ENCODE peak calls at places on chromosomes 5 and 9, in six cellular contexts. One of them, this sample, is unnamed.
A peak's percentile ranks its signal among the peaks of the same experiment; 100 is the strongest.

GRCh38 chr5:171957591-171958251 is 48.7 kb downstream of the FBXW11 start:
- DNase-seq in OCI-M1: no peak
- DNase-seq in effector CD8-positive, alpha-beta T cell: no peak
- DNase-seq in HEK293T: no peak
- DNase-seq in hypothalamus: no peak
- DNase-seq in HFFc6: no peak
- DNase-seq in this sample: no peak

GRCh38 chr5:71666321-71666720 is 52.8 kb upstream of the CARTPT start:
- DNase-seq in OCI-M1: no peak
- DNase-seq in effector CD8-positive, alpha-beta T cell: no peak
- DNase-seq in HEK293T: no peak
- DNase-seq in hypothalamus: no peak
- DNase-seq in HFFc6: no peak
- DNase-seq in this sample: no peak

GRCh38 chr9:133474853-133475252 is 4.0 kb downstream of the SLC2A6 start:
- DNase-seq in OCI-M1: no peak
- DNase-seq in effector CD8-positive, alpha-beta T cell: no peak
- DNase-seq in HEK293T: no peak
- DNase-seq in hypothalamus: no peak
- DNase-seq in HFFc6: no peak
- DNase-seq in this sample: no peak

GRCh38 chr5:169980418-169981053 is at the start of gene INSYN2B:
- DNase-seq in OCI-M1: peak; percentile 56
- DNase-seq in effector CD8-positive, alpha-beta T cell: no peak
- DNase-seq in HEK293T: peak; percentile 83
- DNase-seq in hypothalamus: peak; percentile 85
- DNase-seq in HFFc6: peak; percentile 87
- DNase-seq in this sample: peak; percentile 74

GRCh38 chr5:34914671-34915138 is 599 bp downstream of the RAD1 start:
- DNase-seq in OCI-M1: peak; percentile 68
- DNase-seq in effector CD8-positive, alpha-beta T cell: no peak
- DNase-seq in HEK293T: peak; percentile 27
- DNase-seq in hypothalamus: peak; percentile 5
- DNase-seq in HFFc6: peak; percentile 17
- DNase-seq in this sample: no peak

GRCh38 chr9:71681708-71682268 is 86.5 kb downstream of the CEMIP2 start:
- DNase-seq in OCI-M1: peak; percentile 17
- DNase-seq in effector CD8-positive, alpha-beta T cell: no peak
- DNase-seq in HEK293T: no peak
- DNase-seq in hypothalamus: no peak
- DNase-seq in HFFc6: peak; percentile 69
- DNase-seq in this sample: no peak

GRCh38 chr5:1659100-1660036 is 135.6 kb upstream of the LPCAT1 start:
- DNase-seq in OCI-M1: no peak
- DNase-seq in effector CD8-positive, alpha-beta T cell: no peak
- DNase-seq in HEK293T: no peak
- DNase-seq in hypothalamus: no peak
- DNase-seq in HFFc6: no peak
- DNase-seq in this sample: no peak

GRCh38 chr5:140106101-140106500 is 7.8 kb upstream of the PURA start:
- DNase-seq in OCI-M1: peak; percentile 54
- DNase-seq in effector CD8-positive, alpha-beta T cell: no peak
- DNase-seq in HEK293T: no peak
- DNase-seq in hypothalamus: no peak
- DNase-seq in HFFc6: no peak
- DNase-seq in this sample: no peak